ENCODE peak calls at places on chromosomes 11 and 22, in ten cellular contexts. One of them, this sample, is unnamed.

GRCh38 chr11:74465291-74465708 is 2.0 kb downstream of the KCNE3 start:
- DNase-seq in GM23248: no peak
- DNase-seq in mucosa of descending colon: peak; percentile 67
- DNase-seq in DND-41: no peak
- DNase-seq in heart left ventricle: no peak
- DNase-seq in cardiac muscle cell: no peak
- DNase-seq in neuronal stem cell: no peak
- DNase-seq in dorsolateral prefrontal cortex: no peak
- DNase-seq in brain microvascular endothelial cell: no peak
- DNase-seq in Karpas-422: no peak
- DNase-seq in this sample: no peak

GRCh38 chr11:63553759-63554158 is 9.4 kb downstream of the PLAAT2 start:
- DNase-seq in dorsolateral prefrontal cortex: no peak
- DNase-seq in neuronal stem cell: no peak
- DNase-seq in cardiac muscle cell: no peak
- DNase-seq in mucosa of descending colon: no peak
- DNase-seq in DND-41: peak; percentile 89
- DNase-seq in GM23248: no peak
- DNase-seq in brain microvascular endothelial cell: no peak
- DNase-seq in heart left ventricle: no peak
- DNase-seq in Karpas-422: no peak
- DNase-seq in this sample: peak; percentile 88

GRCh38 chr11:19013181-19013857 is 47.2 kb downstream of the MRGPRX2 start:
- DNase-seq in mucosa of descending colon: no peak
- DNase-seq in dorsolateral prefrontal cortex: no peak
- DNase-seq in brain microvascular endothelial cell: no peak
- DNase-seq in cardiac muscle cell: no peak
- DNase-seq in heart left ventricle: no peak
- DNase-seq in neuronal stem cell: no peak
- DNase-seq in Karpas-422: peak; percentile 66
- DNase-seq in GM23248: no peak
- DNase-seq in DND-41: peak; percentile 4
- DNase-seq in this sample: peak; percentile 16

GRCh38 chr11:134471341-134472187 is 59.5 kb upstream of the B3GAT1 start:
- DNase-seq in brain microvascular endothelial cell: no peak
- DNase-seq in neuronal stem cell: no peak
- DNase-seq in heart left ventricle: no peak
- DNase-seq in cardiac muscle cell: no peak
- DNase-seq in dorsolateral prefrontal cortex: peak; percentile 78
- DNase-seq in mucosa of descending colon: no peak
- DNase-seq in Karpas-422: no peak
- DNase-seq in GM23248: no peak
- DNase-seq in DND-41: no peak
- DNase-seq in this sample: no peak

GRCh38 chr11:30535818-30536217 is 50.3 kb downstream of the MPPED2 start:
- DNase-seq in GM23248: no peak
- DNase-seq in heart left ventricle: no peak
- DNase-seq in neuronal stem cell: no peak
- DNase-seq in dorsolateral prefrontal cortex: no peak
- DNase-seq in mucosa of descending colon: no peak
- DNase-seq in DND-41: no peak
- DNase-seq in brain microvascular endothelial cell: no peak
- DNase-seq in cardiac muscle cell: no peak
- DNase-seq in Karpas-422: no peak
- DNase-seq in this sample: no peak

GRCh38 chr22:39994046-39994565 is 648 bp upstream of the FAM83F start:
- DNase-seq in GM23248: no peak
- DNase-seq in cardiac muscle cell: no peak
- DNase-seq in Karpas-422: no peak
- DNase-seq in heart left ventricle: no peak
- DNase-seq in DND-41: no peak
- DNase-seq in neuronal stem cell: no peak
- DNase-seq in dorsolateral prefrontal cortex: no peak
- DNase-seq in brain microvascular endothelial cell: no peak
- DNase-seq in mucosa of descending colon: no peak
- DNase-seq in this sample: no peak

GRCh38 chr11:2771758-2772466 is 72.1 kb upstream of the KCNQ1OT1 start:
- DNase-seq in Karpas-422: no peak
- DNase-seq in dorsolateral prefrontal cortex: peak; percentile 43
- DNase-seq in neuronal stem cell: no peak
- DNase-seq in brain microvascular endothelial cell: no peak
- DNase-seq in GM23248: no peak
- DNase-seq in mucosa of descending colon: peak; percentile 17
- DNase-seq in heart left ventricle: peak; percentile 14
- DNase-seq in DND-41: peak; percentile 1
- DNase-seq in cardiac muscle cell: no peak
- DNase-seq in this sample: no peak

GRCh38 chr22:34622602-34623001 is 443.4 kb upstream of the ISX start:
- DNase-seq in DND-41: no peak
- DNase-seq in heart left ventricle: no peak
- DNase-seq in mucosa of descending colon: no peak
- DNase-seq in GM23248: no peak
- DNase-seq in brain microvascular endothelial cell: no peak
- DNase-seq in Karpas-422: no peak
- DNase-seq in cardiac muscle cell: no peak
- DNase-seq in neuronal stem cell: no peak
- DNase-seq in dorsolateral prefrontal cortex: no peak
- DNase-seq in this sample: peak; percentile 17

GRCh38 chr22:28151241-28151640 is 232.2 kb upstream of the PITPNB start:
- DNase-seq in mucosa of descending colon: no peak
- DNase-seq in GM23248: no peak
- DNase-seq in dorsolateral prefrontal cortex: no peak
- DNase-seq in Karpas-422: no peak
- DNase-seq in cardiac muscle cell: no peak
- DNase-seq in heart left ventricle: no peak
- DNase-seq in brain microvascular endothelial cell: no peak
- DNase-seq in DND-41: no peak
- DNase-seq in neuronal stem cell: no peak
- DNase-seq in this sample: no peak

GRCh38 chr11:10181811-10182210 is 112.2 kb downstream of the SBF2 start:
- DNase-seq in brain microvascular endothelial cell: no peak
- DNase-seq in mucosa of descending colon: no peak
- DNase-seq in heart left ventricle: no peak
- DNase-seq in dorsolateral prefrontal cortex: no peak
- DNase-seq in neuronal stem cell: no peak
- DNase-seq in cardiac muscle cell: no peak
- DNase-seq in Karpas-422: peak; percentile 46
- DNase-seq in GM23248: peak; percentile 80
- DNase-seq in DND-41: no peak
- DNase-seq in this sample: peak; percentile 18

GRCh38 chr11:118623291-118623655 is 15.9 kb downstream of the PHLDB1 start:
- DNase-seq in neuronal stem cell: no peak
- DNase-seq in heart left ventricle: peak; percentile 57
- DNase-seq in cardiac muscle cell: peak; percentile 49
- DNase-seq in DND-41: no peak
- DNase-seq in brain microvascular endothelial cell: no peak
- DNase-seq in dorsolateral prefrontal cortex: no peak
- DNase-seq in GM23248: peak; percentile 61
- DNase-seq in mucosa of descending colon: no peak
- DNase-seq in Karpas-422: no peak
- DNase-seq in this sample: peak; percentile 44

GRCh38 chr22:31241936-31242335 is 29.8 kb downstream of the LIMK2 start:
- DNase-seq in heart left ventricle: no peak
- DNase-seq in neuronal stem cell: no peak
- DNase-seq in mucosa of descending colon: no peak
- DNase-seq in dorsolateral prefrontal cortex: no peak
- DNase-seq in DND-41: no peak
- DNase-seq in brain microvascular endothelial cell: peak; percentile 82
- DNase-seq in cardiac muscle cell: no peak
- DNase-seq in Karpas-422: no peak
- DNase-seq in GM23248: peak; percentile 81
- DNase-seq in this sample: no peak

GRCh38 chr22:31241200-31241599 is 29.1 kb downstream of the LIMK2 start:
- DNase-seq in cardiac muscle cell: no peak
- DNase-seq in neuronal stem cell: no peak
- DNase-seq in heart left ventricle: no peak
- DNase-seq in mucosa of descending colon: peak; percentile 17
- DNase-seq in Karpas-422: no peak
- DNase-seq in DND-41: no peak
- DNase-seq in brain microvascular endothelial cell: peak; percentile 41
- DNase-seq in GM23248: peak; percentile 52
- DNase-seq in dorsolateral prefrontal cortex: no peak
- DNase-seq in this sample: no peak

GRCh38 chr22:31244044-31244942 is 32.2 kb downstream of the LIMK2 start:
- DNase-seq in neuronal stem cell: no peak
- DNase-seq in mucosa of descending colon: no peak
- DNase-seq in brain microvascular endothelial cell: peak; percentile 92
- DNase-seq in dorsolateral prefrontal cortex: no peak
- DNase-seq in DND-41: no peak
- DNase-seq in heart left ventricle: no peak
- DNase-seq in Karpas-422: no peak
- DNase-seq in cardiac muscle cell: peak; percentile 69
- DNase-seq in GM23248: peak; percentile 97
- DNase-seq in this sample: no peak

GRCh38 chr22:31244943-31245451 is 32.9 kb downstream of the LIMK2 start:
- DNase-seq in neuronal stem cell: no peak
- DNase-seq in brain microvascular endothelial cell: no peak
- DNase-seq in GM23248: no peak
- DNase-seq in Karpas-422: no peak
- DNase-seq in cardiac muscle cell: no peak
- DNase-seq in heart left ventricle: no peak
- DNase-seq in dorsolateral prefrontal cortex: no peak
- DNase-seq in DND-41: no peak
- DNase-seq in mucosa of descending colon: no peak
- DNase-seq in this sample: peak; percentile 46

GRCh38 chr22:31243339-31244043 is 31.4 kb downstream of the LIMK2 start:
- DNase-seq in mucosa of descending colon: no peak
- DNase-seq in cardiac muscle cell: no peak
- DNase-seq in brain microvascular endothelial cell: no peak
- DNase-seq in Karpas-422: no peak
- DNase-seq in heart left ventricle: no peak
- DNase-seq in dorsolateral prefrontal cortex: no peak
- DNase-seq in neuronal stem cell: no peak
- DNase-seq in DND-41: no peak
- DNase-seq in GM23248: peak; percentile 40
- DNase-seq in this sample: no peak
- H3K4me3 ChIP-seq in mucosa of descending colon: no peak overlapping the region
- H3K4me3 ChIP-seq in cardiac muscle cell: no peak overlapping the region
- H3K4me3 ChIP-seq in brain microvascular endothelial cell: no peak overlapping the region
- H3K4me3 ChIP-seq in Karpas-422: no peak overlapping the region
- H3K4me3 ChIP-seq in heart left ventricle: no peak overlapping the region
- H3K4me3 ChIP-seq in dorsolateral prefrontal cortex: no peak overlapping the region
- H3K4me3 ChIP-seq in neuronal stem cell: no peak overlapping the region
- H3K4me3 ChIP-seq in DND-41: no peak overlapping the region
- H3K4me3 ChIP-seq in GM23248: peak overlapping the region; percentile 28
- H3K4me3 ChIP-seq in this sample: no peak overlapping the region

GRCh38 chr11:120828847-120829246 is 195.1 kb upstream of the TBCEL start:
- DNase-seq in GM23248: no peak
- DNase-seq in brain microvascular endothelial cell: no peak
- DNase-seq in dorsolateral prefrontal cortex: no peak
- DNase-seq in mucosa of descending colon: no peak
- DNase-seq in cardiac muscle cell: no peak
- DNase-seq in heart left ventricle: no peak
- DNase-seq in Karpas-422: no peak
- DNase-seq in DND-41: no peak
- DNase-seq in neuronal stem cell: no peak
- DNase-seq in this sample: no peak

GRCh38 chr11:120830092-120830491 is 193.8 kb upstream of the TBCEL start:
- DNase-seq in dorsolateral prefrontal cortex: peak; percentile 61
- DNase-seq in DND-41: no peak
- DNase-seq in brain microvascular endothelial cell: no peak
- DNase-seq in GM23248: no peak
- DNase-seq in heart left ventricle: no peak
- DNase-seq in Karpas-422: no peak
- DNase-seq in mucosa of descending colon: no peak
- DNase-seq in neuronal stem cell: no peak
- DNase-seq in cardiac muscle cell: no peak
- DNase-seq in this sample: no peak

GRCh38 chr11:120834686-120835225 is 189.1 kb upstream of the TBCEL start:
- DNase-seq in mucosa of descending colon: no peak
- DNase-seq in brain microvascular endothelial cell: no peak
- DNase-seq in Karpas-422: no peak
- DNase-seq in heart left ventricle: no peak
- DNase-seq in cardiac muscle cell: no peak
- DNase-seq in GM23248: no peak
- DNase-seq in dorsolateral prefrontal cortex: no peak
- DNase-seq in DND-41: no peak
- DNase-seq in neuronal stem cell: no peak
- DNase-seq in this sample: no peak

GRCh38 chr11:120835601-120836228 is 188.2 kb upstream of the TBCEL start:
- DNase-seq in mucosa of descending colon: no peak
- DNase-seq in DND-41: no peak
- DNase-seq in dorsolateral prefrontal cortex: no peak
- DNase-seq in Karpas-422: peak; percentile 55
- DNase-seq in heart left ventricle: no peak
- DNase-seq in neuronal stem cell: no peak
- DNase-seq in brain microvascular endothelial cell: no peak
- DNase-seq in cardiac muscle cell: no peak
- DNase-seq in GM23248: peak; percentile 23
- DNase-seq in this sample: no peak

GRCh38 chr11:120832609-120833221 is 191.2 kb upstream of the TBCEL start:
- DNase-seq in Karpas-422: no peak
- DNase-seq in heart left ventricle: no peak
- DNase-seq in brain microvascular endothelial cell: no peak
- DNase-seq in cardiac muscle cell: no peak
- DNase-seq in mucosa of descending colon: no peak
- DNase-seq in neuronal stem cell: peak; percentile 32
- DNase-seq in dorsolateral prefrontal cortex: no peak
- DNase-seq in DND-41: no peak
- DNase-seq in GM23248: no peak
- DNase-seq in this sample: no peak
- H3K4me3 ChIP-seq in Karpas-422: no peak overlapping the region
- H3K4me3 ChIP-seq in heart left ventricle: no peak overlapping the region
- H3K4me3 ChIP-seq in brain microvascular endothelial cell: no peak overlapping the region
- H3K4me3 ChIP-seq in cardiac muscle cell: no peak overlapping the region
- H3K4me3 ChIP-seq in mucosa of descending colon: no peak overlapping the region
- H3K4me3 ChIP-seq in neuronal stem cell: no peak overlapping the region
- H3K4me3 ChIP-seq in dorsolateral prefrontal cortex: peak overlapping the region; percentile 12
- H3K4me3 ChIP-seq in DND-41: no peak overlapping the region
- H3K4me3 ChIP-seq in GM23248: no peak overlapping the region
- H3K4me3 ChIP-seq in this sample: no peak overlapping the region

GRCh38 chr11:22830082-22830414 is 447 bp upstream of the SVIP start:
- DNase-seq in GM23248: no peak
- DNase-seq in DND-41: no peak
- DNase-seq in neuronal stem cell: no peak
- DNase-seq in mucosa of descending colon: no peak
- DNase-seq in Karpas-422: no peak
- DNase-seq in cardiac muscle cell: no peak
- DNase-seq in heart left ventricle: no peak
- DNase-seq in brain microvascular endothelial cell: no peak
- DNase-seq in dorsolateral prefrontal cortex: no peak
- DNase-seq in this sample: no peak
- H3K4me3 ChIP-seq in GM23248: peak overlapping the region; percentile 74
- H3K4me3 ChIP-seq in DND-41: no peak overlapping the region
- H3K4me3 ChIP-seq in neuronal stem cell: peak overlapping the region; percentile 86
- H3K4me3 ChIP-seq in mucosa of descending colon: peak overlapping the region; percentile 73
- H3K4me3 ChIP-seq in Karpas-422: no peak overlapping the region
- H3K4me3 ChIP-seq in cardiac muscle cell: peak overlapping the region; percentile 48
- H3K4me3 ChIP-seq in heart left ventricle: peak overlapping the region; percentile 79
- H3K4me3 ChIP-seq in brain microvascular endothelial cell: peak overlapping the region; percentile 93
- H3K4me3 ChIP-seq in dorsolateral prefrontal cortex: peak overlapping the region; percentile 94
- H3K4me3 ChIP-seq in this sample: peak overlapping the region; percentile 28

DNA sequence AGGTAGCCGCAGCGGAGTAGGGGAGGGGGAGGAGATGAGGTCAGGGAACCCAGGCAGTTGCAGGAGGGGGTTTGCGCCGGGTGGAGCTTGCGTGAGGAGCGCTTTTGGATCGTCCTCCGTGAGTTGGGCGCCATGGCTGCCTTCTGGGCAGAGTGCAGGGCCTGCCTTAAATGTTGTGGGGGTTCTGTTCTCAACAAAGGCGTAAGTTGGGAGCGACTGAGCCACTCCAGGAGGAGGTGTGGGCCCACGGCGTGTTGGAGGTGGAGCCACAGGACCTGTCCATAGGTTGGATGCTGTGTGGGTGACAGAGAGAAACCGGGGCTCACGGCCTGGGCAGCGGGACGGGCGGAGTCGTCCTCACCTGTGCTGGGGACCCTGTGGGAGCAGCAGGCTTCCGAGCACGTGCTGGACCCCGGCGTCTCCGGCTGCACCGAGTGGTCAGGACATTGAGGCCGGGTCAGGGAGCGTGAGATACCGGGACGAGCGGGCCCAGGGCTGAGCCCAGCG is 1.1 kb upstream of the PGGHG start:
- DNase-seq in DND-41: peak; percentile 59
- DNase-seq in cardiac muscle cell: no peak
- DNase-seq in heart left ventricle: peak; percentile 22
- DNase-seq in Karpas-422: no peak
- DNase-seq in neuronal stem cell: no peak
- DNase-seq in GM23248: no peak
- DNase-seq in brain microvascular endothelial cell: no peak
- DNase-seq in dorsolateral prefrontal cortex: peak; percentile 41
- DNase-seq in mucosa of descending colon: peak; percentile 56
- DNase-seq in this sample: no peak
- H3K4me3 ChIP-seq in DND-41: peak overlapping the region; percentile 61
- H3K4me3 ChIP-seq in cardiac muscle cell: peak overlapping the region; percentile 72
- H3K4me3 ChIP-seq in heart left ventricle: peak overlapping the region; percentile 79
- H3K4me3 ChIP-seq in Karpas-422: peak overlapping the region; percentile 51
- H3K4me3 ChIP-seq in neuronal stem cell: peak overlapping the region; percentile 54
- H3K4me3 ChIP-seq in GM23248: peak overlapping the region; percentile 75
- H3K4me3 ChIP-seq in brain microvascular endothelial cell: peak overlapping the region; percentile 50
- H3K4me3 ChIP-seq in dorsolateral prefrontal cortex: peak overlapping the region; percentile 58
- H3K4me3 ChIP-seq in mucosa of descending colon: peak overlapping the region; percentile 19
- H3K4me3 ChIP-seq in this sample: peak overlapping the region; percentile 53

This sample was measured in Jurkat, Clone E6-1.